ENCODE peak calls at places on chromosome 19, in ten cellular contexts. W is hepatocyte; O is CD4-positive, CD25-positive, alpha-beta regulatory T cell; Y is sigmoid colon; T is psoas muscle; Z is AG04450; S is thoracic aorta; K is brain microvascular endothelial cell; M is left ventricle myocardium inferior; H is Peyer's patch. R is an unnamed sample.

GRCh38 chr19:6227156-6227940 is 52.4 kb downstream of the MLLT1 start:
- DNase-seq in W (no peak), O (no peak), Y (no peak), T (peak), Z (no peak), S (no peak), K (no peak), M (peak), H (no peak), R (no peak)

GRCh38 chr19:7515471-7516226 is at the start of gene ZNF358:
- DNase-seq in W (peak), O (no peak), Y (peak), T (peak), Z (no peak), S (peak), K (peak), M (peak), H (no peak), R (peak)

GRCh38 chr19:48965033-48965805 is at the start of gene FTL:
- DNase-seq in W (peak), O (peak), Y (peak), T (peak), Z (peak), S (peak), K (peak), M (peak), H (peak), R (peak)

GRCh38 chr19:8334458-8335342 is 8.4 kb downstream of the KANK3 start:
- DNase-seq in W (peak), O (no peak), Y (no peak), T (no peak), Z (no peak), S (no peak), K (no peak), M (peak), H (no peak), R (peak)

GRCh38 chr19:377801-378581 is 31.0 kb downstream of the C2CD4C start:
- DNase-seq in W (no peak), O (no peak), Y (no peak), T (no peak), Z (no peak), S (no peak), K (no peak), M (no peak), H (peak), R (no peak)

GRCh38 chr19:42465827-42466280 is 23.1 kb upstream of the CXCL17 start:
- DNase-seq in W (no peak), O (no peak), Y (no peak), T (no peak), Z (no peak), S (no peak), K (no peak), M (no peak), H (peak), R (no peak)

GRCh38 chr19:43950834-43951626 is at the start of gene ZNF221:
- DNase-seq in W (peak), O (peak), Y (peak), T (peak), Z (peak), S (peak), K (peak), M (peak), H (peak), R (peak)

GRCh38 chr19:5470264-5470671 is 15.1 kb downstream of the ZNRF4 start:
- DNase-seq in W (peak), O (no peak), Y (no peak), T (no peak), Z (no peak), S (no peak), K (no peak), M (no peak), H (no peak), R (peak)

GRCh38 chr19:23033721-23034120 is 30.7 kb upstream of the ZNF728 start:
- DNase-seq in W (no peak), O (no peak), Y (no peak), T (no peak), Z (no peak), S (no peak), K (no peak), M (no peak), H (no peak), R (no peak)

GRCh38 chr19:16397791-16398529 is 73.3 kb downstream of the KLF2 start:
- DNase-seq in W (no peak), O (no peak), Y (no peak), T (no peak), Z (no peak), S (no peak), K (no peak), M (no peak), H (no peak), R (no peak)

GRCh38 chr19:15236886-15237285 is 4.6 kb upstream of the EPHX3 start:
- DNase-seq in W (no peak), O (no peak), Y (no peak), T (no peak), Z (no peak), S (no peak), K (no peak), M (no peak), H (no peak), R (no peak)

GRCh38 chr19:48354332-48354992 is 9.3 kb downstream of the TMEM143 start:
- DNase-seq in W (peak), O (no peak), Y (no peak), T (no peak), Z (no peak), S (no peak), K (peak), M (no peak), H (no peak), R (no peak)

GRCh38 chr19:504634-505033 is 2.7 kb upstream of the TPGS1 start:
- DNase-seq in W (peak), O (no peak), Y (no peak), T (peak), Z (no peak), S (no peak), K (no peak), M (no peak), H (no peak), R (no peak)

GRCh38 chr19:16400911-16401675 is 70.7 kb downstream of the EPS15L1 start:
- DNase-seq in W (no peak), O (no peak), Y (no peak), T (peak), Z (no peak), S (peak), K (no peak), M (no peak), H (no peak), R (no peak)

GRCh38 chr19:1079566-1080111 is 12.7 kb downstream of the ARHGAP45 start:
- DNase-seq in W (no peak), O (no peak), Y (no peak), T (no peak), Z (no peak), S (no peak), K (no peak), M (no peak), H (peak), R (no peak)

GRCh38 chr19:20928371-20928770 is 5.3 kb downstream of the ZNF85 start:
- DNase-seq in W (no peak), O (no peak), Y (no peak), T (no peak), Z (peak), S (no peak), K (peak), M (no peak), H (no peak), R (no peak)

GRCh38 chr19:36421749-36422481 is 3.5 kb upstream of the ZFP82 start:
- DNase-seq in W (no peak), O (no peak), Y (no peak), T (no peak), Z (no peak), S (no peak), K (no peak), M (no peak), H (no peak), R (no peak)

GRCh38 chr19:55490478-55491436 is 2.5 kb downstream of the SSC5D start:
- DNase-seq in W (no peak), O (no peak), Y (peak), T (no peak), Z (no peak), S (no peak), K (no peak), M (no peak), H (no peak), R (no peak)

GRCh38 chr19:12085074-12085818 is 20.7 kb downstream of the ZNF844 start:
- DNase-seq in W (no peak), O (no peak), Y (no peak), T (no peak), Z (no peak), S (no peak), K (no peak), M (no peak), H (no peak), R (no peak)

GRCh38 chr19:734716-735115 is 16.2 kb upstream of the MISP start:
- DNase-seq in W (no peak), O (no peak), Y (no peak), T (no peak), Z (no peak), S (no peak), K (no peak), M (no peak), H (no peak), R (no peak)

GRCh38 chr19:47821460-47822020 is at the start of gene CRX:
- DNase-seq in W (no peak), O (no peak), Y (no peak), T (no peak), Z (no peak), S (no peak), K (no peak), M (no peak), H (no peak), R (no peak)

GRCh38 chr19:55370305-55370988 is at the start of gene IL11:
- DNase-seq in W (peak), O (no peak), Y (no peak), T (no peak), Z (no peak), S (no peak), K (peak), M (no peak), H (no peak), R (no peak)

GRCh38 chr19:42281175-42282035 is 12.4 kb downstream of the CIC start:
- DNase-seq in W (peak), O (no peak), Y (peak), T (peak), Z (no peak), S (no peak), K (no peak), M (peak), H (no peak), R (no peak)

GRCh38 chr19:18306903-18307681 is 15.8 kb downstream of the LSM4 start:
- DNase-seq in W (no peak), O (no peak), Y (no peak), T (no peak), Z (no peak), S (no peak), K (no peak), M (no peak), H (peak), R (no peak)

GRCh38 chr19:29285878-29286277 is 72.9 kb upstream of the UQCRFS1 start:
- DNase-seq in W (no peak), O (no peak), Y (no peak), T (no peak), Z (no peak), S (no peak), K (no peak), M (no peak), H (no peak), R (no peak)

GRCh38 chr19:47374876-47375693 is 26.0 kb downstream of the DHX34 start:
- DNase-seq in W (no peak), O (no peak), Y (no peak), T (no peak), Z (no peak), S (no peak), K (no peak), M (no peak), H (no peak), R (no peak)

GRCh38 chr19:47153266-47153665 is 22.6 kb downstream of the SAE1 start:
- DNase-seq in W (no peak), O (no peak), Y (no peak), T (no peak), Z (no peak), S (no peak), K (no peak), M (no peak), H (no peak), R (no peak)

GRCh38 chr19:52269338-52270261 is at the start of gene ZNF766:
- DNase-seq in W (peak), O (peak), Y (peak), T (peak), Z (peak), S (peak), K (peak), M (peak), H (peak), R (peak)

GRCh38 chr19:16175954-16176353 is 2.6 kb upstream of the CIB3 start:
- DNase-seq in W (no peak), O (no peak), Y (no peak), T (no peak), Z (no peak), S (no peak), K (no peak), M (no peak), H (no peak), R (no peak)

GRCh38 chr19:33143897-33144405 is 12.0 kb downstream of the WDR88 start:
- DNase-seq in W (peak), O (peak), Y (peak), T (peak), Z (peak), S (no peak), K (peak), M (peak), H (peak), R (peak)

GRCh38 chr19:43469160-43469480 is 3.7 kb upstream of the LYPD3 start:
- DNase-seq in W (no peak), O (no peak), Y (no peak), T (no peak), Z (no peak), S (no peak), K (no peak), M (no peak), H (no peak), R (no peak)

GRCh38 chr19:54173951-54174817 is 1.2 kb upstream of the TMC4 start:
- DNase-seq in W (no peak), O (no peak), Y (no peak), T (no peak), Z (no peak), S (no peak), K (no peak), M (no peak), H (no peak), R (no peak)

GRCh38 chr19:54169149-54169731 is 3.7 kb downstream of the TMC4 start:
- DNase-seq in W (no peak), O (no peak), Y (no peak), T (no peak), Z (no peak), S (no peak), K (no peak), M (no peak), H (no peak), R (no peak)

GRCh38 chr19:54168174-54168917 is 4.6 kb downstream of the TMC4 start:
- DNase-seq in W (peak), O (peak), Y (peak), T (peak), Z (no peak), S (peak), K (peak), M (peak), H (peak), R (peak)

GRCh38 chr19:54172413-54172763 is 572 bp downstream of the TMC4 start:
- DNase-seq in W (peak), O (no peak), Y (no peak), T (no peak), Z (no peak), S (no peak), K (no peak), M (no peak), H (no peak), R (peak)

DNA sequence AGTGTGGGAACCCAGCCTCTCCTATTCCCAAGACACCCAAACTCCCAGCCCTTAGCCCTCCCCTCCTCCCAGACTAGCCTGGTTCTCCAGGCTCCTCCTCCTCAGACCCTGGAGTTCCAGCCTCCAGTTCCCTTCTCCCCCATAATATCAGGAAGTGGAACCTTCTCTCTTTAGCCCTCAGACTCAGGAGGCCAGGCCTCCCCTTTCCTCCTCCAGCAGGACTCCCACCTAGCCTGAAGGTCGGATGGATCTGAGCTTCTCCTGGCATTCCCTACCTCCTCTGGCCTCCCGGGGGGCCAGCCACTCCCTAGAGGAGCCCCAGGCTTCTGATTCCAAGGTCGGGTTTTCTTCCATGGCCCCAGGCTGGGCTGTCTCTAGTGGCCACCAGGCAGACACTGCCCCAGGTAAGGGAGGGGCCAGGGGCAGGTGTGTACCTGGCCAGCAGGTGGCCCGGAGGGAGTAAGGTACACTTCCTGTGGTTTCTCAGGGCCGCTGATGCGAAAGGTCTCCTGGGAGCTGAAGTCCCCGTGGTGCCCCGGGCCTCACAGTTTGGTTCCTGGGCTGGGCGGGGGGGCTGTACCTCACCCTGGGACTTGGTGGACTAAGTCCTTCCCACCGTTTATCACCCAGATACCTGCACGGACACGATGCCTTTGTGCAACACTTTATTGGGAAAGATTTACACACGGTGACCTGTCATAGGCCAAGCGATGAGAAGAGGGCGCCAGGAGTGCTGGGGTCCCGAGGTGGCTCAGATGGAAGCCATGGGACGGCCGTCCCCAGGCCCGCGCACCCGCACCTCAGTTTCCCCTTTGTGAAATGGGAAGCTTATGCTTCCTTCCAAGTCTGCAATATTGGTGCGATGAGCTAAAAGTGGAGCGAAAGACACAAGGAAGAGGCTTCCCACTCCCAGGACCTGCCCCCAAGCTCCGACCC is at the start of gene TMC4:
- DNase-seq in W (peak), O (no peak), Y (no peak), T (no peak), Z (no peak), S (no peak), K (no peak), M (no peak), H (peak), R (peak)
- H3K27ac ChIP-seq in W (peak), O (no peak), Y (peak), T (no peak), Z (no peak), S (no peak), K (no peak), M (peak), H (peak), R (peak)

GRCh38 chr19:3708207-3708931 is at the start of gene TJP3:
- DNase-seq in W (peak), O (no peak), Y (no peak), T (no peak), Z (no peak), S (no peak), K (no peak), M (no peak), H (no peak), R (peak)
- H3K27ac ChIP-seq in W (peak), O (no peak), Y (peak), T (no peak), Z (no peak), S (no peak), K (no peak), M (no peak), H (peak), R (peak)

DNA sequence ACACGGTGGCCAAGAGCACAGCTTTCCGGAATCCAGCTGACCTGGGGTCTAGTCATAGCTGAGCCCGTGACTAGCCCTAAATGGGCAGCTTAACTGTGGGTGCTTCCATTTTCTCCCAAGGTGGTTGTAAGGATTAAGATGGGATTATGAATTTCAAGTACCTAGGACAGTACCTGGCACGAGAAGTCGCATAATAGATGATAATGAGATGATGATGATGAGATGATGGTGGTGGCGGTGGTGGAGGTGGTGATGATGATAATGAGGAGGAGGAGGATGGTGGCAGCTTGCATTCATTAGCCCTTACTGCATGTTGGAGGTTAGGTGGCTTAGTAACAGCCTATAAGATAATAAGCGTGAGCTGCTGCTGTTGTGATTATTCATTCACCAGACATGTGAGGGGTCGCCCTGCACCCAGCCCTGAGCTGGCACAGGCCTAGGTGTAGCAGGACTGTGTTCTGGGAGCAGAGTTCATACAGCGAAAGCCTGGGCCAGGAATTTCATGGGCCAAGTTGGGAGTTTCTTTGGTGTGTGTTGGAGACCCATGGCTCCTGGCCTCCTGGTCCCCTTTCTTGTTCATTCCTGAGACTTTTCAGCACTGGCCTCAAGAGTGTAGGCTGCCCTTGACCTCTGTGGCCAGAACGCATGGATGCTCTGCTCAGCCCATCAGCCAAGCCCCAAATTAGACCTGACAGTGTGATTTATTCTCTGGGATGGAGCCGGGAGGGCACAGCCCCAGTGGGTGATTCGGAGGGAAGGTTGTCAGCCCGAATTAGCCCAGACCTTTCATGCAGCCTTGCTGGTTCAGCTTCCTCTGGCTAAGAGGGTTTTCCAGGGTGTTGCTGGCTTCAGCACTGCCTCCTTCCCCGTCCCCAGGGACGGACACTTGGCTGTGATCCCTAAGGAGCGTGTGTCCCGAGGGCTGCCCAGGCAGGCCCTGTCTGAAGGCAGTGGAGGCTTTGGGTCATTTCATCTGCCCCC is 128.8 kb downstream of the SIPA1L3 start:
- DNase-seq in W (no peak), O (no peak), Y (no peak), T (no peak), Z (no peak), S (no peak), K (peak), M (no peak), H (no peak), R (no peak)
- H3K27ac ChIP-seq in W (no peak), O (no peak), Y (no peak), T (peak), Z (peak), S (no peak), K (peak), M (no peak), H (no peak), R (no peak)

GRCh38 chr19:45601524-45602522 is at the start of gene GPR4:
- DNase-seq in W (peak), O (no peak), Y (no peak), T (no peak), Z (no peak), S (no peak), K (no peak), M (peak), H (no peak), R (no peak)
- H3K27ac ChIP-seq in W (no peak), O (no peak), Y (peak), T (peak), Z (no peak), S (no peak), K (no peak), M (peak), H (no peak), R (no peak)

GRCh38 chr19:39341122-39341719 is 1.0 kb upstream of the SAMD4B start:
- DNase-seq in W (peak), O (no peak), Y (peak), T (no peak), Z (no peak), S (no peak), K (no peak), M (peak), H (peak), R (no peak)
- H3K27ac ChIP-seq in W (peak), O (peak), Y (peak), T (peak), Z (peak), S (peak), K (peak), M (peak), H (peak), R (peak)